ENCODE peak calls at places on chromosome 4, in six cellular contexts. E is ovary, S is upper lobe of left lung, V is uterus, A is heart right ventricle, P is HepG2. R is an unnamed sample. For H3K9me3, the result is how much of the 10 kb centered on the place peaks cover.

GRCh38 chr4:90982787-90983186 is 855.6 kb downstream of the CCSER1 start:
- DNase-seq in E (no peak), S (no peak), V (no peak), A (no peak), P (no peak), R (no peak)

GRCh38 chr4:40455340-40455902 is 120.3 kb downstream of the CHRNA9 start:
- DNase-seq in E (no peak), S (peak), V (no peak), A (no peak), P (peak), R (no peak)

GRCh38 chr4:153785830-153786721 is 2.8 kb downstream of the SFRP2 start:
- DNase-seq in E (no peak), S (no peak), V (no peak), A (no peak), P (peak), R (no peak)

GRCh38 chr4:148530114-148530513 is 87.9 kb upstream of the NR3C2 start:
- DNase-seq in E (no peak), S (no peak), V (no peak), A (no peak), P (no peak), R (no peak)

GRCh38 chr4:121989715-121990114 is 37.9 kb upstream of the TRPC3 start:
- DNase-seq in E (no peak), S (no peak), V (no peak), A (no peak), P (no peak), R (no peak)

GRCh38 chr4:100581337-100581736 is 63.5 kb upstream of the EMCN start:
- DNase-seq in E (no peak), S (no peak), V (no peak), A (no peak), P (no peak), R (no peak)

GRCh38 chr4:92304073-92304472 is 307 bp downstream of the GRID2 start:
- DNase-seq in E (no peak), S (no peak), V (no peak), A (no peak), P (no peak), R (no peak)

GRCh38 chr4:152817331-152817730 is 37.6 kb downstream of the ARFIP1 start:
- DNase-seq in E (no peak), S (no peak), V (no peak), A (no peak), P (no peak), R (no peak)

GRCh38 chr4:38842998-38843397 is 13.6 kb downstream of the TLR6 start:
- DNase-seq in E (no peak), S (no peak), V (no peak), A (no peak), P (no peak), R (no peak)

GRCh38 chr4:70927502-70928139 is 25.5 kb downstream of the MOB1B start:
- DNase-seq in E (no peak), S (no peak), V (no peak), A (no peak), P (no peak), R (no peak)

GRCh38 chr4:158410272-158410671 is 111.4 kb upstream of the RXFP1 start:
- DNase-seq in E (no peak), S (no peak), V (no peak), A (no peak), P (no peak), R (no peak)

GRCh38 chr4:122703868-122704267 is 28.6 kb upstream of the BBS12 start:
- DNase-seq in E (no peak), S (no peak), V (no peak), A (no peak), P (no peak), R (no peak)

GRCh38 chr4:163679189-163679588 is 184.7 kb downstream of the TMA16 start:
- DNase-seq in E (no peak), S (no peak), V (no peak), A (no peak), P (peak), R (no peak)

GRCh38 chr4:126541820-126542219 is 1090.9 kb upstream of the INTU start:
- DNase-seq in E (no peak), S (no peak), V (no peak), A (no peak), P (no peak), R (no peak)

GRCh38 chr4:77157859-77158486 is 966 bp downstream of the CCNG2 start:
- DNase-seq in E (peak), S (peak), V (peak), A (peak), P (peak), R (peak)

GRCh38 chr4:61336911-61337310 is 136.8 kb downstream of the ADGRL3 start:
- DNase-seq in E (no peak), S (no peak), V (no peak), A (no peak), P (no peak), R (no peak)

GRCh38 chr4:105622269-105622668 is 69.8 kb downstream of the ARHGEF38 start:
- DNase-seq in E (no peak), S (peak), V (no peak), A (no peak), P (no peak), R (no peak)

GRCh38 chr4:41569957-41570356 is 32.0 kb downstream of the LIMCH1 start:
- DNase-seq in E (no peak), S (no peak), V (no peak), A (peak), P (no peak), R (no peak)

GRCh38 chr4:122687450-122688121 is 44.9 kb upstream of the BBS12 start:
- DNase-seq in E (no peak), S (no peak), V (no peak), A (no peak), P (no peak), R (no peak)

GRCh38 chr4:37279894-37280592 is 35.5 kb downstream of the NWD2 start:
- DNase-seq in E (no peak), S (no peak), V (no peak), A (no peak), P (peak), R (no peak)

GRCh38 chr4:99763635-99764101 is 53.0 kb upstream of the DAPP1 start:
- DNase-seq in E (peak), S (peak), V (no peak), A (no peak), P (no peak), R (peak)

GRCh38 chr4:126338572-126338971 is 1023.8 kb downstream of the FAT4 start:
- DNase-seq in E (no peak), S (no peak), V (no peak), A (no peak), P (no peak), R (no peak)

GRCh38 chr4:177194906-177195305 is 114.8 kb upstream of the NEIL3 start:
- DNase-seq in E (no peak), S (no peak), V (no peak), A (no peak), P (no peak), R (no peak)

GRCh38 chr4:56641494-56642051 is 39.5 kb downstream of the HOPX start:
- DNase-seq in E (no peak), S (no peak), V (no peak), A (no peak), P (no peak), R (no peak)

GRCh38 chr4:38387348-38387747 is 276.7 kb upstream of the KLF3 start:
- DNase-seq in E (peak), S (peak), V (peak), A (peak), P (peak), R (peak)

GRCh38 chr4:48173055-48173991 is 39.3 kb upstream of the TXK start:
- DNase-seq in E (no peak), S (no peak), V (peak), A (no peak), P (no peak), R (no peak)

GRCh38 chr4:81472249-81473085 is 760 bp upstream of the RASGEF1B start:
- DNase-seq in E (peak), S (peak), V (no peak), A (no peak), P (peak), R (peak)

GRCh38 chr4:2352729-2353221 is 65.7 kb downstream of the ZFYVE28 start:
- DNase-seq in E (no peak), S (peak), V (peak), A (no peak), P (no peak), R (no peak)

GRCh38 chr4:170227928-170228327 is 138.2 kb upstream of the AADAT start:
- DNase-seq in E (no peak), S (no peak), V (no peak), A (no peak), P (no peak), R (no peak)

GRCh38 chr4:159582685-159583084 is 479.8 kb downstream of the RAPGEF2 start:
- DNase-seq in E (no peak), S (no peak), V (no peak), A (no peak), P (no peak), R (no peak)

GRCh38 chr4:73011629-73011985 is 57.9 kb downstream of the COX18 start:
- DNase-seq in E (no peak), S (no peak), V (no peak), A (no peak), P (no peak), R (no peak)

GRCh38 chr4:81724925-81725329 is 253.2 kb upstream of the RASGEF1B start:
- DNase-seq in E (no peak), S (peak), V (no peak), A (peak), P (peak), R (peak)

GRCh38 chr4:3835527-3836040 is 69.4 kb downstream of the ADRA2C start:
- DNase-seq in E (no peak), S (no peak), V (no peak), A (no peak), P (no peak), R (no peak)

GRCh38 chr4:3836802-3837601 is 70.8 kb downstream of the ADRA2C start:
- DNase-seq in E (no peak), S (no peak), V (no peak), A (no peak), P (peak), R (no peak)

GRCh38 chr4:3834921-3835521 is 68.8 kb downstream of the ADRA2C start:
- DNase-seq in E (no peak), S (no peak), V (no peak), A (no peak), P (peak), R (no peak)

GRCh38 chr4:3836041-3836801 is 70.0 kb downstream of the ADRA2C start:
- DNase-seq in E (no peak), S (no peak), V (no peak), A (no peak), P (no peak), R (no peak)

DNA sequence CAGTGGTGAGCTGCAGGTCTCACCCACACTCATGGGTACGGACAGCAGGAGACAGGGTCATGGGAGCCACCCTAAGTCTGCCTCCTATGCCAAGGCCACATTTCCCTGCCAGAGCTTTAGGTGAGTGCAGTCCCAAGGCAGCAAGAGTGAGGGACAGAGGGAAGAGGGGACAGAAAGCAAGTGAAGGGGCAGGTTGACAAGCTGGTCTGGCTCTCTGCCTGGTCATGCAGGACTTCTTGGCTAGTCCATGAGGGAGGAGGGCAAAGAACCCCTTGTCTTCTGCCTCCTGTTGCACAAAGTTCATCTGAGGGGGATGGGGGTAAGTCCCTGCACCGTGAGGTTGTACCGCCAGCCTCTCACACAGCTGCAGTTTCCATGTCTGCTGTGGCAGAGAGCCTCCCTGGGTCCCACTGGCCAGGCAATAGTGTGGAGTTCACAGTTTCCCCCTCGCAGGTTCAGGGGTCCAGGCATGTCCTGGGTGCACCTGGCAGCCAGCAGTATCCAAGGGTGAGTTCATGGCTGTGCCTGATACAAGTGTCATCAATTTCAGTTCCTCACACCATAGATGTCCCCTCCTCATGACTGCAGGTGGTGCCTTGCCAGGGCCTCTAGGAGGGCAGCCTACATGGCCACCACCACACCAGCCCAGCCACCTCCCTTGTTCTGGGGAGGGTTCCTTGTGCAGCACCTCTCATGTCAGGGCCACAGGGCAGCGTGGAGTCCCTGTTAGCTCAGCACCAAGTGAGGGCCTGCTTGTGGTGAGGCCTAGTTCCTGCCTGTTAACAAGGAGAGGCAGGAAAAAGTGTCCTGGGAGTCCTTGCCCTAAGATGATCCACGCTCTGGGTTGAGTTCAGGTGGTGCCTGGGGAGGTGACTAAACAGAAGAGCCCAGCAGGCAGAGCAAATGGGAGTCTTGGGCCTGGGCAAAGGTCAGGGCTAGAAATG is 72.5 kb downstream of the ADRA2C start:
- DNase-seq in E (no peak), S (no peak), V (no peak), A (no peak), P (no peak), R (no peak)
- H3K9me3 ChIP-seq in E (under half), S (under half), V (under half), A (under half), P (under half), R (under half)

GRCh38 chr4:161256716-161257115 is 907.1 kb downstream of the FSTL5 start:
- DNase-seq in E (no peak), S (no peak), V (no peak), A (no peak), P (peak), R (no peak)

GRCh38 chr4:161256172-161256571 is 907.6 kb downstream of the FSTL5 start:
- DNase-seq in E (no peak), S (no peak), V (no peak), A (no peak), P (no peak), R (no peak)

GRCh38 chr4:161249779-161250440 is 913.9 kb downstream of the FSTL5 start:
- DNase-seq in E (no peak), S (no peak), V (no peak), A (no peak), P (no peak), R (no peak)

GRCh38 chr4:161252520-161253141 is 911.2 kb downstream of the FSTL5 start:
- DNase-seq in E (no peak), S (no peak), V (no peak), A (no peak), P (peak), R (no peak)

DNA sequence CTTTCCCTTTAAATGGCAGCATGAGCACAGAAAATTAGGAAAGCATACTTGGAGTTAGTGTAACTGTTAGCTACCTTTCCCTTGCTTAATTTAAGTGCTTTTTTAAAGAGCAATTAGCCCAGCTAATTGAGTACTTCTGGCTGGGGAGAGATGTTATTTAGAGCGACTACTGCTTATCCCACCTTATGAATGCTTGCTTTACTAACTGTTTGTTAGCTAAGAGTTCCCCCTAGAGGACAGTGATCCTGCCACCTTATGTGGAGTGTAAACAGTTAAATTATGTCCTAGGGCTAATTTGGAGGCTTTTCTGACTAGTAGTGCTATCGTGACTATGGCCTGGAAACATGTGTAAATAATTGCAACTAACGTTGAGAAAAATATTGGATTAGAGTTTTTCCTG is 909.4 kb downstream of the FSTL5 start:
- DNase-seq in E (no peak), S (no peak), V (no peak), A (no peak), P (no peak), R (no peak)
- H3K9me3 ChIP-seq in E (under half), S (under half), V (under half), A (under half), P (under half), R (under half)

GRCh38 chr4:15786743-15787142 is 8.6 kb downstream of the CD38 start:
- DNase-seq in E (no peak), S (no peak), V (no peak), A (no peak), P (no peak), R (no peak)
- H3K9me3 ChIP-seq in E (under half), S (under half), V (under half), A (under half), P (under half), R (under half)

GRCh38 chr4:166637816-166638215 is 596.5 kb downstream of the SPOCK3 start:
- DNase-seq in E (no peak), S (no peak), V (no peak), A (no peak), P (no peak), R (no peak)
- H3K9me3 ChIP-seq in E (under half), S (under half), V (under half), A (under half), P (under half), R (under half)

DNA sequence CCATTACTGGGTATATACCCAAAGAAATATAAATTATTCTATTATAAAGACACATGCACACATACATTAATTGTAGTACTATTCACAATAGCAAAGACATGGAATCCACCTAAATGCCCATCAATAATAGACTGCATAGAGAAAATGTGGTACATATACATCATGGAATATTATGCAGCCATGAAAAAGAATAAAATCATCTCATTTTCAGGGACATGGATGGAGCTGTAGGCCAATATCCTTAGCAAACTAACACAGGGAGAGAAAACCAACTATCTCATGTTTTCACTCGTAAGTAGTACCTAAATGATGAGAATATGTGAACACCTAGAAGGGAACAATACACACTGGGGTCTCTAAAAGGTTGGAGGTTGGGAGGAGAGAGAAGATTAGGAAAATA is 86.0 kb upstream of the GALNTL6 start:
- DNase-seq in E (no peak), S (no peak), V (no peak), A (no peak), P (no peak), R (no peak)
- H3K9me3 ChIP-seq in E (under half), S (under half), V (under half), A (under half), P (under half), R (under half)

R was measured in pancreas.